ENCODE peak calls at places on chromosome 13, in eight cellular contexts. One of them, this sample, is unnamed.

GRCh38 chr13:49652691-49653305 is 24.5 kb downstream of the ARL11 start:
- DNase-seq in stimulated activated CD8-positive, alpha-beta memory T cell treated with anti-CD3 and anti-CD28 coated beads, Interleukin-7, amount 100 ng/mL, for 1 hour: no peak
- DNase-seq in neural crest cell: peak
- DNase-seq in mesenchymal stem cell: peak
- DNase-seq in dermis blood vessel endothelial cell: peak
- DNase-seq in activated CD4-positive, alpha-beta T cell treated with anti-CD3 and anti-CD28 coated beads, Interleukin-2, amount 50 U/mL, for 4 hours: no peak
- DNase-seq in fibroblast of the aortic adventitia: no peak
- DNase-seq in ELR: peak
- DNase-seq in this sample: peak

GRCh38 chr13:74325106-74325505 is 190.9 kb upstream of the KLF12 start:
- DNase-seq in stimulated activated CD8-positive, alpha-beta memory T cell treated with anti-CD3 and anti-CD28 coated beads, Interleukin-7, amount 100 ng/mL, for 1 hour: no peak
- DNase-seq in neural crest cell: no peak
- DNase-seq in mesenchymal stem cell: peak
- DNase-seq in dermis blood vessel endothelial cell: peak
- DNase-seq in activated CD4-positive, alpha-beta T cell treated with anti-CD3 and anti-CD28 coated beads, Interleukin-2, amount 50 U/mL, for 4 hours: no peak
- DNase-seq in fibroblast of the aortic adventitia: peak
- DNase-seq in ELR: peak
- DNase-seq in this sample: peak

GRCh38 chr13:31793246-31793645 is 53.9 kb downstream of the RXFP2 start:
- DNase-seq in stimulated activated CD8-positive, alpha-beta memory T cell treated with anti-CD3 and anti-CD28 coated beads, Interleukin-7, amount 100 ng/mL, for 1 hour: no peak
- DNase-seq in neural crest cell: no peak
- DNase-seq in mesenchymal stem cell: no peak
- DNase-seq in dermis blood vessel endothelial cell: peak
- DNase-seq in activated CD4-positive, alpha-beta T cell treated with anti-CD3 and anti-CD28 coated beads, Interleukin-2, amount 50 U/mL, for 4 hours: no peak
- DNase-seq in fibroblast of the aortic adventitia: peak
- DNase-seq in ELR: peak
- DNase-seq in this sample: no peak

GRCh38 chr13:97125810-97126738 is 96.1 kb upstream of the MBNL2 start:
- DNase-seq in stimulated activated CD8-positive, alpha-beta memory T cell treated with anti-CD3 and anti-CD28 coated beads, Interleukin-7, amount 100 ng/mL, for 1 hour: no peak
- DNase-seq in neural crest cell: no peak
- DNase-seq in mesenchymal stem cell: no peak
- DNase-seq in dermis blood vessel endothelial cell: no peak
- DNase-seq in activated CD4-positive, alpha-beta T cell treated with anti-CD3 and anti-CD28 coated beads, Interleukin-2, amount 50 U/mL, for 4 hours: no peak
- DNase-seq in fibroblast of the aortic adventitia: peak
- DNase-seq in ELR: peak
- DNase-seq in this sample: peak

GRCh38 chr13:111323950-111324651 is 3.7 kb downstream of the TEX29 start:
- DNase-seq in stimulated activated CD8-positive, alpha-beta memory T cell treated with anti-CD3 and anti-CD28 coated beads, Interleukin-7, amount 100 ng/mL, for 1 hour: no peak
- DNase-seq in neural crest cell: no peak
- DNase-seq in mesenchymal stem cell: no peak
- DNase-seq in dermis blood vessel endothelial cell: no peak
- DNase-seq in activated CD4-positive, alpha-beta T cell treated with anti-CD3 and anti-CD28 coated beads, Interleukin-2, amount 50 U/mL, for 4 hours: no peak
- DNase-seq in fibroblast of the aortic adventitia: no peak
- DNase-seq in ELR: no peak
- DNase-seq in this sample: no peak

GRCh38 chr13:100987993-100988392 is 313.4 kb upstream of the TMTC4 start:
- DNase-seq in stimulated activated CD8-positive, alpha-beta memory T cell treated with anti-CD3 and anti-CD28 coated beads, Interleukin-7, amount 100 ng/mL, for 1 hour: no peak
- DNase-seq in neural crest cell: no peak
- DNase-seq in mesenchymal stem cell: peak
- DNase-seq in dermis blood vessel endothelial cell: peak
- DNase-seq in activated CD4-positive, alpha-beta T cell treated with anti-CD3 and anti-CD28 coated beads, Interleukin-2, amount 50 U/mL, for 4 hours: no peak
- DNase-seq in fibroblast of the aortic adventitia: peak
- DNase-seq in ELR: peak
- DNase-seq in this sample: peak

GRCh38 chr13:101978546-101979315 is 423.1 kb downstream of the FGF14 start:
- DNase-seq in stimulated activated CD8-positive, alpha-beta memory T cell treated with anti-CD3 and anti-CD28 coated beads, Interleukin-7, amount 100 ng/mL, for 1 hour: no peak
- DNase-seq in neural crest cell: no peak
- DNase-seq in mesenchymal stem cell: no peak
- DNase-seq in dermis blood vessel endothelial cell: no peak
- DNase-seq in activated CD4-positive, alpha-beta T cell treated with anti-CD3 and anti-CD28 coated beads, Interleukin-2, amount 50 U/mL, for 4 hours: no peak
- DNase-seq in fibroblast of the aortic adventitia: no peak
- DNase-seq in ELR: no peak
- DNase-seq in this sample: no peak

GRCh38 chr13:113649212-113649611 is 8.8 kb downstream of the ATP4B start:
- DNase-seq in stimulated activated CD8-positive, alpha-beta memory T cell treated with anti-CD3 and anti-CD28 coated beads, Interleukin-7, amount 100 ng/mL, for 1 hour: no peak
- DNase-seq in neural crest cell: no peak
- DNase-seq in mesenchymal stem cell: no peak
- DNase-seq in dermis blood vessel endothelial cell: no peak
- DNase-seq in activated CD4-positive, alpha-beta T cell treated with anti-CD3 and anti-CD28 coated beads, Interleukin-2, amount 50 U/mL, for 4 hours: no peak
- DNase-seq in fibroblast of the aortic adventitia: no peak
- DNase-seq in ELR: no peak
- DNase-seq in this sample: no peak

GRCh38 chr13:40061466-40062450 is 406.3 kb downstream of the COG6 start:
- DNase-seq in stimulated activated CD8-positive, alpha-beta memory T cell treated with anti-CD3 and anti-CD28 coated beads, Interleukin-7, amount 100 ng/mL, for 1 hour: no peak
- DNase-seq in neural crest cell: no peak
- DNase-seq in mesenchymal stem cell: no peak
- DNase-seq in dermis blood vessel endothelial cell: no peak
- DNase-seq in activated CD4-positive, alpha-beta T cell treated with anti-CD3 and anti-CD28 coated beads, Interleukin-2, amount 50 U/mL, for 4 hours: no peak
- DNase-seq in fibroblast of the aortic adventitia: no peak
- DNase-seq in ELR: peak
- DNase-seq in this sample: peak

GRCh38 chr13:101627556-101627943 is 175.1 kb downstream of the ITGBL1 start:
- DNase-seq in stimulated activated CD8-positive, alpha-beta memory T cell treated with anti-CD3 and anti-CD28 coated beads, Interleukin-7, amount 100 ng/mL, for 1 hour: no peak
- DNase-seq in neural crest cell: no peak
- DNase-seq in mesenchymal stem cell: peak
- DNase-seq in dermis blood vessel endothelial cell: no peak
- DNase-seq in activated CD4-positive, alpha-beta T cell treated with anti-CD3 and anti-CD28 coated beads, Interleukin-2, amount 50 U/mL, for 4 hours: no peak
- DNase-seq in fibroblast of the aortic adventitia: peak
- DNase-seq in ELR: no peak
- DNase-seq in this sample: no peak

GRCh38 chr13:37647038-37647650 is 48.6 kb upstream of the POSTN start:
- DNase-seq in stimulated activated CD8-positive, alpha-beta memory T cell treated with anti-CD3 and anti-CD28 coated beads, Interleukin-7, amount 100 ng/mL, for 1 hour: no peak
- DNase-seq in neural crest cell: no peak
- DNase-seq in mesenchymal stem cell: peak
- DNase-seq in dermis blood vessel endothelial cell: peak
- DNase-seq in activated CD4-positive, alpha-beta T cell treated with anti-CD3 and anti-CD28 coated beads, Interleukin-2, amount 50 U/mL, for 4 hours: no peak
- DNase-seq in fibroblast of the aortic adventitia: no peak
- DNase-seq in ELR: no peak
- DNase-seq in this sample: no peak

GRCh38 chr13:71979616-71980015 is 112.6 kb upstream of the DACH1 start:
- DNase-seq in stimulated activated CD8-positive, alpha-beta memory T cell treated with anti-CD3 and anti-CD28 coated beads, Interleukin-7, amount 100 ng/mL, for 1 hour: no peak
- DNase-seq in neural crest cell: no peak
- DNase-seq in mesenchymal stem cell: peak
- DNase-seq in dermis blood vessel endothelial cell: peak
- DNase-seq in activated CD4-positive, alpha-beta T cell treated with anti-CD3 and anti-CD28 coated beads, Interleukin-2, amount 50 U/mL, for 4 hours: no peak
- DNase-seq in fibroblast of the aortic adventitia: no peak
- DNase-seq in ELR: peak
- DNase-seq in this sample: peak

GRCh38 chr13:106038752-106039151 is 496.7 kb downstream of the EFNB2 start:
- DNase-seq in stimulated activated CD8-positive, alpha-beta memory T cell treated with anti-CD3 and anti-CD28 coated beads, Interleukin-7, amount 100 ng/mL, for 1 hour: no peak
- DNase-seq in neural crest cell: no peak
- DNase-seq in mesenchymal stem cell: peak
- DNase-seq in dermis blood vessel endothelial cell: no peak
- DNase-seq in activated CD4-positive, alpha-beta T cell treated with anti-CD3 and anti-CD28 coated beads, Interleukin-2, amount 50 U/mL, for 4 hours: no peak
- DNase-seq in fibroblast of the aortic adventitia: peak
- DNase-seq in ELR: peak
- DNase-seq in this sample: peak

GRCh38 chr13:40665061-40665753 is 1.2 kb downstream of the FOXO1 start:
- DNase-seq in stimulated activated CD8-positive, alpha-beta memory T cell treated with anti-CD3 and anti-CD28 coated beads, Interleukin-7, amount 100 ng/mL, for 1 hour: no peak
- DNase-seq in neural crest cell: peak
- DNase-seq in mesenchymal stem cell: peak
- DNase-seq in dermis blood vessel endothelial cell: no peak
- DNase-seq in activated CD4-positive, alpha-beta T cell treated with anti-CD3 and anti-CD28 coated beads, Interleukin-2, amount 50 U/mL, for 4 hours: peak
- DNase-seq in fibroblast of the aortic adventitia: no peak
- DNase-seq in ELR: peak
- DNase-seq in this sample: peak

GRCh38 chr13:113058988-113059850 is 46.4 kb upstream of the F7 start:
- DNase-seq in stimulated activated CD8-positive, alpha-beta memory T cell treated with anti-CD3 and anti-CD28 coated beads, Interleukin-7, amount 100 ng/mL, for 1 hour: no peak
- DNase-seq in neural crest cell: no peak
- DNase-seq in mesenchymal stem cell: no peak
- DNase-seq in dermis blood vessel endothelial cell: no peak
- DNase-seq in activated CD4-positive, alpha-beta T cell treated with anti-CD3 and anti-CD28 coated beads, Interleukin-2, amount 50 U/mL, for 4 hours: no peak
- DNase-seq in fibroblast of the aortic adventitia: no peak
- DNase-seq in ELR: no peak
- DNase-seq in this sample: no peak

GRCh38 chr13:42363941-42364612 is 92.1 kb downstream of the AKAP11 start:
- DNase-seq in stimulated activated CD8-positive, alpha-beta memory T cell treated with anti-CD3 and anti-CD28 coated beads, Interleukin-7, amount 100 ng/mL, for 1 hour: no peak
- DNase-seq in neural crest cell: no peak
- DNase-seq in mesenchymal stem cell: peak
- DNase-seq in dermis blood vessel endothelial cell: peak
- DNase-seq in activated CD4-positive, alpha-beta T cell treated with anti-CD3 and anti-CD28 coated beads, Interleukin-2, amount 50 U/mL, for 4 hours: no peak
- DNase-seq in fibroblast of the aortic adventitia: no peak
- DNase-seq in ELR: peak
- DNase-seq in this sample: peak

GRCh38 chr13:114167445-114167844 is 11.6 kb upstream of the CFAP97D2 start:
- DNase-seq in stimulated activated CD8-positive, alpha-beta memory T cell treated with anti-CD3 and anti-CD28 coated beads, Interleukin-7, amount 100 ng/mL, for 1 hour: no peak
- DNase-seq in neural crest cell: no peak
- DNase-seq in mesenchymal stem cell: no peak
- DNase-seq in dermis blood vessel endothelial cell: no peak
- DNase-seq in activated CD4-positive, alpha-beta T cell treated with anti-CD3 and anti-CD28 coated beads, Interleukin-2, amount 50 U/mL, for 4 hours: no peak
- DNase-seq in fibroblast of the aortic adventitia: no peak
- DNase-seq in ELR: peak
- DNase-seq in this sample: no peak

GRCh38 chr13:99191900-99192399 is 8.7 kb upstream of the UBAC2 start:
- DNase-seq in stimulated activated CD8-positive, alpha-beta memory T cell treated with anti-CD3 and anti-CD28 coated beads, Interleukin-7, amount 100 ng/mL, for 1 hour: no peak
- DNase-seq in neural crest cell: no peak
- DNase-seq in mesenchymal stem cell: no peak
- DNase-seq in dermis blood vessel endothelial cell: no peak
- DNase-seq in activated CD4-positive, alpha-beta T cell treated with anti-CD3 and anti-CD28 coated beads, Interleukin-2, amount 50 U/mL, for 4 hours: no peak
- DNase-seq in fibroblast of the aortic adventitia: peak
- DNase-seq in ELR: no peak
- DNase-seq in this sample: no peak

GRCh38 chr13:29589967-29590366 is 5.5 kb downstream of the SLC7A1 start:
- DNase-seq in stimulated activated CD8-positive, alpha-beta memory T cell treated with anti-CD3 and anti-CD28 coated beads, Interleukin-7, amount 100 ng/mL, for 1 hour: no peak
- DNase-seq in neural crest cell: no peak
- DNase-seq in mesenchymal stem cell: no peak
- DNase-seq in dermis blood vessel endothelial cell: no peak
- DNase-seq in activated CD4-positive, alpha-beta T cell treated with anti-CD3 and anti-CD28 coated beads, Interleukin-2, amount 50 U/mL, for 4 hours: no peak
- DNase-seq in fibroblast of the aortic adventitia: no peak
- DNase-seq in ELR: no peak
- DNase-seq in this sample: no peak